ENCODE peak calls at places on chromosome 4, in eight cellular contexts. A, Z, L, N, C, S, K and B are unnamed samples.

GRCh38 chr4:3361896-3362295 is 69.1 kb downstream of the RGS12 start:
- DNase-seq in S (no peak), Z (no peak), C (peak; percentile 71), L (no peak), N (no peak), K (peak; percentile 11), A (peak; percentile 61), B (peak; percentile 7)

GRCh38 chr4:138567696-138568095 is 325.5 kb upstream of the SLC7A11 start:
- DNase-seq in Z (no peak), K (no peak), C (no peak), S (no peak), N (no peak), A (no peak), L (no peak), B (no peak)

GRCh38 chr4:40307627-40308497 is 27.3 kb upstream of the CHRNA9 start:
- DNase-seq in L (no peak), Z (no peak), S (no peak), K (peak; percentile 41), C (no peak), N (no peak), A (peak; percentile 52), B (no peak)

GRCh38 chr4:176545886-176546285 is 226.1 kb downstream of the SPCS3 start:
- DNase-seq in C (no peak), A (no peak), Z (no peak), S (no peak), L (no peak), K (no peak), N (no peak), B (no peak)

GRCh38 chr4:48787031-48787430 is 7.0 kb upstream of the FRYL start:
- DNase-seq in A (no peak), N (no peak), Z (no peak), K (no peak), C (no peak), L (no peak), S (no peak), B (no peak)

GRCh38 chr4:20313237-20314030 is 61.7 kb downstream of the SLIT2 start:
- DNase-seq in L (no peak), Z (no peak), K (no peak), A (no peak), N (peak; percentile 24), C (peak; percentile 20), S (no peak), B (no peak)

GRCh38 chr4:181970356-181970755 is 272.8 kb upstream of the TENM3 start:
- DNase-seq in A (no peak), Z (no peak), K (no peak), L (no peak), N (no peak), S (no peak), C (no peak), B (no peak)

GRCh38 chr4:56742080-56742871 is 61.2 kb upstream of the HOPX start:
- DNase-seq in A (no peak), S (no peak), N (no peak), Z (no peak), K (no peak), C (no peak), L (no peak), B (no peak)

GRCh38 chr4:98601719-98602118 is 56.7 kb downstream of the TSPAN5 start:
- DNase-seq in A (no peak), N (no peak), S (no peak), C (no peak), L (no peak), Z (no peak), K (no peak), B (no peak)

GRCh38 chr4:70706516-70706915 is 15.2 kb upstream of the RUFY3 start:
- DNase-seq in S (no peak), K (no peak), L (no peak), N (no peak), C (no peak), Z (no peak), A (no peak), B (no peak)

GRCh38 chr4:39469429-39470077 is 10.7 kb downstream of the LIAS start:
- DNase-seq in N (peak; percentile 86), K (peak; percentile 69), C (no peak), S (no peak), Z (peak; percentile 41), A (no peak), L (peak; percentile 20), B (no peak)

GRCh38 chr4:174084981-174085380 is 198.5 kb downstream of the FBXO8 start:
- DNase-seq in Z (no peak), N (no peak), K (no peak), A (no peak), C (no peak), S (no peak), L (no peak), B (no peak)

GRCh38 chr4:139907001-139907809 is 241.6 kb downstream of the MGST2 start:
- DNase-seq in K (no peak), A (no peak), L (no peak), S (no peak), Z (no peak), C (no peak), N (no peak), B (no peak)

GRCh38 chr4:118969359-118969758 is 80.7 kb downstream of the SYNPO2 start:
- DNase-seq in C (no peak), N (peak; percentile 32), K (peak; percentile 63), Z (peak; percentile 8), A (peak; percentile 90), L (no peak), S (peak; percentile 35), B (no peak)

GRCh38 chr4:47711183-47711582 is 126.7 kb downstream of the CORIN start:
- DNase-seq in L (no peak), S (no peak), C (no peak), Z (no peak), A (no peak), K (no peak), N (no peak), B (no peak)

GRCh38 chr4:98507299-98507698 is 151.1 kb downstream of the TSPAN5 start:
- DNase-seq in K (no peak), L (no peak), Z (no peak), N (no peak), A (no peak), C (no peak), S (no peak), B (no peak)

GRCh38 chr4:140556372-140557085 is 12.2 kb downstream of the UCP1 start:
- DNase-seq in N (no peak), C (no peak), K (no peak), Z (no peak), A (no peak), S (no peak), L (no peak), B (no peak)

GRCh38 chr4:8110071-8110986 is 48.3 kb downstream of the ABLIM2 start:
- DNase-seq in L (no peak), N (no peak), S (no peak), Z (no peak), A (no peak), K (no peak), C (no peak), B (no peak)

GRCh38 chr4:55475394-55476243 is 71.1 kb downstream of the CLOCK start:
- DNase-seq in K (no peak), N (no peak), C (no peak), S (no peak), L (no peak), A (no peak), Z (no peak), B (no peak)

GRCh38 chr4:17124767-17125166 is 226.3 kb upstream of the LDB2 start:
- DNase-seq in K (no peak), A (no peak), S (no peak), Z (no peak), L (no peak), C (no peak), N (no peak), B (no peak)

DNA sequence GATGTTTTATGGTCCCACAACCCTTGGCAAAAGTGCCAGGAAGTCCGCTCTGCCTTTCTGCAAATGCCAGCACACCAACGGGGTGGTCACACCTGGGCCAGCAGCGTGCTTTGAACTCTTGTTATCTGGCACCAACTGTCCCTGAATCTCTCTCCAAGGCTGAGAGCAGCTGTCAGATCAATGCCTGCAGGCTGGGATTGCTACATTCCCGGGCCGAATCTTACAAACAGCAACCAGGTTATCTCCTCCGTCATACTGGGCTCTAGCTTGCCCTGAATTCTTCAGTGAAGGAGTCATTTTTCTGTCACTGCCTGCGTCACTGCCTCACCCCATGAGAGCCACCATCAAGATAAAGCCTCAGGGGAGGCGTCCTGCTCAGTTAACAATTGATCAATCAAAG is 329.3 kb upstream of the PPARGC1A start:
- DNase-seq in K (no peak), A (no peak), S (no peak), L (no peak), C (no peak), Z (no peak), N (no peak), B (no peak)
- TF ChIP-seq POLR2A in K (no peak), A (no peak), S (no peak), L (no peak), C (no peak), Z (no peak), N (no peak), B (no peak)

GRCh38 chr4:169340834-169341233 is 70.1 kb upstream of the SH3RF1 start:
- DNase-seq in N (no peak), K (no peak), L (no peak), Z (no peak), A (no peak), S (no peak), C (no peak), B (no peak)
- TF ChIP-seq POLR2A in N (no peak), K (no peak), L (no peak), Z (no peak), A (no peak), S (no peak), C (no peak), B (no peak)

DNA sequence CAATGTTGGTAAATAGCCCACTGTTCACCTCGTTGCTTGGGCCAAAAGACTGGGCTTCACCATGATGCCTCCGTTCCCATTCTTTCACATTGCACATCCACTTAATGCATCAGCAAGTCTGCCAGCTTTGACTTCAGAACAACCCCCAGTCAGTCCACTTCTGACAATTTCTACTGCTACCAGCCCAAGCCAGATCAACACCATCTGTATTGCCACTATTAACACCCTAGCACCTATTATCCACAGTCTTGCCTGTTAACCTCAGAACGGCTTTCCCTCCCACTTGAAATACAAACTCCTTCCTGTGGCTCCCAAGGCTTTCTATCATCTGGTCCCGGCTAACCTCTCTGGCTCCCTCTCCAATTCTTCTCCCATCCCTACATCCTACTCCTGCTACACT is 95.7 kb downstream of the SH3RF1 start:
- DNase-seq in L (no peak), Z (no peak), S (no peak), A (no peak), N (no peak), C (no peak), K (no peak), B (no peak)
- TF ChIP-seq POLR2A in L (no peak), Z (no peak), S (no peak), A (no peak), N (no peak), C (no peak), K (no peak), B (no peak)

DNA sequence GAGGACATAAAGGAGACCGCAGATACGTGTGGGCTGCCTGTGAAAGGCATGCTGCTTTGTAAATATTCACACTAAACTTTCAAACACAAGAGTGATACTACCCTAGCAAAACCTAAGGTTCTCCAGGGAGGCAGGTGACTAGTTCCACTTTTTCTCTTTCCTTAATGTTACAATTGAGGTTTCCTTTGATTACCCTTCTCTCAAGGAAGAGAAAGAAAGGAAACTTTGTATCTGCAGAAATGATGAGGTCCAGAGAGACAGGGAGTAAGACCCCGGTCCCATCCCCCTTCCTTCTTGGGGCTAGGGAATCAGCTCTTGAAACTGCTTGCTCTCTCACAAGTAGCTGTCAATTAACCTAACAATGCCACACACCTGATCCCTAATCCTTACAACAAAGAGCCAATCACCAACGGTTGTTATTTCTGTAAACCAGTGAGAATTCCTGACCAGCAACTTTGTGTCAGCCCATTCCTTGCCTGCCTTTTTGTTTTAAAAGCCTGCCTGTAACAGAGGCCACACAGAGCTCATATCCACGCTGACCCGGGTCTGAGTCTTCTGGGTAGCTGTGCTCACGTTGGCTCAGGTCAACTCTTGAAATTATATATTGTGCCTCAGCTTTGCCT is 754.8 kb upstream of the FRG1 start:
- DNase-seq in S (no peak), K (no peak), C (no peak), Z (no peak), A (no peak), N (no peak), L (no peak), B (no peak)
- TF ChIP-seq POLR2A in S (no peak), K (no peak), C (no peak), Z (no peak), A (no peak), N (no peak), L (no peak), B (no peak)